ENCODE peak calls at places on chromosome 4, in four cellular contexts. One of them, this sample, is unnamed.

GRCh38 chr4:10128761-10129160 is 12.2 kb upstream of the WDR1 start:
- DNase-seq in stimulated activated CD4-positive, alpha-beta T cell treated with anti-CD3 and anti-CD28 coated beads, Interleukin-1b, Interleukin-23, amount 100 ng/mL, for 48 hours: no peak
- DNase-seq in fibroblast of villous mesenchyme: no peak
- DNase-seq in pulmonary artery endothelial cell: no peak
- DNase-seq in this sample: no peak

GRCh38 chr4:118889313-118889694 is 650 bp downstream of the SYNPO2 start:
- DNase-seq in stimulated activated CD4-positive, alpha-beta T cell treated with anti-CD3 and anti-CD28 coated beads, Interleukin-1b, Interleukin-23, amount 100 ng/mL, for 48 hours: no peak
- DNase-seq in fibroblast of villous mesenchyme: no peak
- DNase-seq in pulmonary artery endothelial cell: no peak
- DNase-seq in this sample: no peak

GRCh38 chr4:7328913-7329638 is 105.7 kb downstream of the PSAPL1 start:
- DNase-seq in stimulated activated CD4-positive, alpha-beta T cell treated with anti-CD3 and anti-CD28 coated beads, Interleukin-1b, Interleukin-23, amount 100 ng/mL, for 48 hours: no peak
- DNase-seq in fibroblast of villous mesenchyme: peak
- DNase-seq in pulmonary artery endothelial cell: no peak
- DNase-seq in this sample: peak

GRCh38 chr4:30717208-30718020 is 2.8 kb upstream of the PCDH7 start:
- DNase-seq in stimulated activated CD4-positive, alpha-beta T cell treated with anti-CD3 and anti-CD28 coated beads, Interleukin-1b, Interleukin-23, amount 100 ng/mL, for 48 hours: no peak
- DNase-seq in fibroblast of villous mesenchyme: peak
- DNase-seq in pulmonary artery endothelial cell: no peak
- DNase-seq in this sample: no peak

GRCh38 chr4:917992-918391 is 14.1 kb downstream of the GAK start:
- DNase-seq in stimulated activated CD4-positive, alpha-beta T cell treated with anti-CD3 and anti-CD28 coated beads, Interleukin-1b, Interleukin-23, amount 100 ng/mL, for 48 hours: no peak
- DNase-seq in fibroblast of villous mesenchyme: no peak
- DNase-seq in pulmonary artery endothelial cell: no peak
- DNase-seq in this sample: no peak

GRCh38 chr4:54384563-54384962 is 155.5 kb downstream of the PDGFRA start:
- DNase-seq in stimulated activated CD4-positive, alpha-beta T cell treated with anti-CD3 and anti-CD28 coated beads, Interleukin-1b, Interleukin-23, amount 100 ng/mL, for 48 hours: no peak
- DNase-seq in fibroblast of villous mesenchyme: peak
- DNase-seq in pulmonary artery endothelial cell: peak
- DNase-seq in this sample: peak

GRCh38 chr4:65538571-65538970 is 131.7 kb downstream of the EPHA5 start:
- DNase-seq in stimulated activated CD4-positive, alpha-beta T cell treated with anti-CD3 and anti-CD28 coated beads, Interleukin-1b, Interleukin-23, amount 100 ng/mL, for 48 hours: no peak
- DNase-seq in fibroblast of villous mesenchyme: peak
- DNase-seq in pulmonary artery endothelial cell: no peak
- DNase-seq in this sample: no peak

GRCh38 chr4:88283661-88284377 is 542 bp downstream of the PPM1K start:
- DNase-seq in stimulated activated CD4-positive, alpha-beta T cell treated with anti-CD3 and anti-CD28 coated beads, Interleukin-1b, Interleukin-23, amount 100 ng/mL, for 48 hours: peak
- DNase-seq in fibroblast of villous mesenchyme: peak
- DNase-seq in pulmonary artery endothelial cell: no peak
- DNase-seq in this sample: peak

GRCh38 chr4:59517007-59517406 is 1683.1 kb upstream of the ADGRL3 start:
- DNase-seq in stimulated activated CD4-positive, alpha-beta T cell treated with anti-CD3 and anti-CD28 coated beads, Interleukin-1b, Interleukin-23, amount 100 ng/mL, for 48 hours: no peak
- DNase-seq in fibroblast of villous mesenchyme: no peak
- DNase-seq in pulmonary artery endothelial cell: no peak
- DNase-seq in this sample: no peak

GRCh38 chr4:5887361-5888221 is 5.3 kb downstream of the CRMP1 start:
- DNase-seq in stimulated activated CD4-positive, alpha-beta T cell treated with anti-CD3 and anti-CD28 coated beads, Interleukin-1b, Interleukin-23, amount 100 ng/mL, for 48 hours: no peak
- DNase-seq in fibroblast of villous mesenchyme: no peak
- DNase-seq in pulmonary artery endothelial cell: no peak
- DNase-seq in this sample: no peak

GRCh38 chr4:44583393-44583792 is 68.0 kb downstream of the YIPF7 start:
- DNase-seq in stimulated activated CD4-positive, alpha-beta T cell treated with anti-CD3 and anti-CD28 coated beads, Interleukin-1b, Interleukin-23, amount 100 ng/mL, for 48 hours: no peak
- DNase-seq in fibroblast of villous mesenchyme: no peak
- DNase-seq in pulmonary artery endothelial cell: no peak
- DNase-seq in this sample: no peak

GRCh38 chr4:38313999-38314561 is 349.9 kb upstream of the KLF3 start:
- DNase-seq in stimulated activated CD4-positive, alpha-beta T cell treated with anti-CD3 and anti-CD28 coated beads, Interleukin-1b, Interleukin-23, amount 100 ng/mL, for 48 hours: no peak
- DNase-seq in fibroblast of villous mesenchyme: peak
- DNase-seq in pulmonary artery endothelial cell: no peak
- DNase-seq in this sample: peak

GRCh38 chr4:119692001-119692400 is 63.4 kb upstream of the PDE5A start:
- DNase-seq in stimulated activated CD4-positive, alpha-beta T cell treated with anti-CD3 and anti-CD28 coated beads, Interleukin-1b, Interleukin-23, amount 100 ng/mL, for 48 hours: no peak
- DNase-seq in fibroblast of villous mesenchyme: no peak
- DNase-seq in pulmonary artery endothelial cell: no peak
- DNase-seq in this sample: no peak

GRCh38 chr4:134885436-134885835 is 683.8 kb upstream of the PABPC4L start:
- DNase-seq in stimulated activated CD4-positive, alpha-beta T cell treated with anti-CD3 and anti-CD28 coated beads, Interleukin-1b, Interleukin-23, amount 100 ng/mL, for 48 hours: no peak
- DNase-seq in fibroblast of villous mesenchyme: peak
- DNase-seq in pulmonary artery endothelial cell: no peak
- DNase-seq in this sample: no peak

GRCh38 chr4:140188975-140189374 is 35.0 kb upstream of the MAML3 start:
- DNase-seq in stimulated activated CD4-positive, alpha-beta T cell treated with anti-CD3 and anti-CD28 coated beads, Interleukin-1b, Interleukin-23, amount 100 ng/mL, for 48 hours: no peak
- DNase-seq in fibroblast of villous mesenchyme: peak
- DNase-seq in pulmonary artery endothelial cell: peak
- DNase-seq in this sample: peak

GRCh38 chr4:162115323-162115722 is 48.5 kb downstream of the FSTL5 start:
- DNase-seq in stimulated activated CD4-positive, alpha-beta T cell treated with anti-CD3 and anti-CD28 coated beads, Interleukin-1b, Interleukin-23, amount 100 ng/mL, for 48 hours: no peak
- DNase-seq in fibroblast of villous mesenchyme: no peak
- DNase-seq in pulmonary artery endothelial cell: no peak
- DNase-seq in this sample: no peak

GRCh38 chr4:55336138-55337034 is 9.7 kb upstream of the SRD5A3 start:
- DNase-seq in stimulated activated CD4-positive, alpha-beta T cell treated with anti-CD3 and anti-CD28 coated beads, Interleukin-1b, Interleukin-23, amount 100 ng/mL, for 48 hours: peak
- DNase-seq in fibroblast of villous mesenchyme: no peak
- DNase-seq in pulmonary artery endothelial cell: no peak
- DNase-seq in this sample: peak

GRCh38 chr4:26839534-26839951 is 21.1 kb upstream of the STIM2 start:
- DNase-seq in stimulated activated CD4-positive, alpha-beta T cell treated with anti-CD3 and anti-CD28 coated beads, Interleukin-1b, Interleukin-23, amount 100 ng/mL, for 48 hours: no peak
- DNase-seq in fibroblast of villous mesenchyme: peak
- DNase-seq in pulmonary artery endothelial cell: no peak
- DNase-seq in this sample: no peak

GRCh38 chr4:169604131-169604900 is 8.1 kb downstream of the NEK1 start:
- DNase-seq in stimulated activated CD4-positive, alpha-beta T cell treated with anti-CD3 and anti-CD28 coated beads, Interleukin-1b, Interleukin-23, amount 100 ng/mL, for 48 hours: peak
- DNase-seq in fibroblast of villous mesenchyme: peak
- DNase-seq in pulmonary artery endothelial cell: no peak
- DNase-seq in this sample: no peak

GRCh38 chr4:82493721-82494425 is 63.5 kb downstream of the ENOPH1 start:
- DNase-seq in stimulated activated CD4-positive, alpha-beta T cell treated with anti-CD3 and anti-CD28 coated beads, Interleukin-1b, Interleukin-23, amount 100 ng/mL, for 48 hours: no peak
- DNase-seq in fibroblast of villous mesenchyme: no peak
- DNase-seq in pulmonary artery endothelial cell: no peak
- DNase-seq in this sample: no peak

GRCh38 chr4:158314756-158315487 is 104.6 kb downstream of the TMEM144 start:
- DNase-seq in stimulated activated CD4-positive, alpha-beta T cell treated with anti-CD3 and anti-CD28 coated beads, Interleukin-1b, Interleukin-23, amount 100 ng/mL, for 48 hours: no peak
- DNase-seq in fibroblast of villous mesenchyme: peak
- DNase-seq in pulmonary artery endothelial cell: peak
- DNase-seq in this sample: peak

GRCh38 chr4:136931771-136932170 is 600.5 kb downstream of the PCDH18 start:
- DNase-seq in stimulated activated CD4-positive, alpha-beta T cell treated with anti-CD3 and anti-CD28 coated beads, Interleukin-1b, Interleukin-23, amount 100 ng/mL, for 48 hours: no peak
- DNase-seq in fibroblast of villous mesenchyme: no peak
- DNase-seq in pulmonary artery endothelial cell: no peak
- DNase-seq in this sample: no peak

GRCh38 chr4:2258091-2259035 is 3.5 kb downstream of the MXD4 start:
- DNase-seq in stimulated activated CD4-positive, alpha-beta T cell treated with anti-CD3 and anti-CD28 coated beads, Interleukin-1b, Interleukin-23, amount 100 ng/mL, for 48 hours: peak
- DNase-seq in fibroblast of villous mesenchyme: no peak
- DNase-seq in pulmonary artery endothelial cell: no peak
- DNase-seq in this sample: no peak

GRCh38 chr4:10003666-10004065 is 17.6 kb downstream of the SLC2A9 start:
- DNase-seq in stimulated activated CD4-positive, alpha-beta T cell treated with anti-CD3 and anti-CD28 coated beads, Interleukin-1b, Interleukin-23, amount 100 ng/mL, for 48 hours: peak
- DNase-seq in fibroblast of villous mesenchyme: no peak
- DNase-seq in pulmonary artery endothelial cell: no peak
- DNase-seq in this sample: no peak

GRCh38 chr4:170259631-170260153 is 169.9 kb upstream of the AADAT start:
- DNase-seq in stimulated activated CD4-positive, alpha-beta T cell treated with anti-CD3 and anti-CD28 coated beads, Interleukin-1b, Interleukin-23, amount 100 ng/mL, for 48 hours: peak
- DNase-seq in fibroblast of villous mesenchyme: peak
- DNase-seq in pulmonary artery endothelial cell: peak
- DNase-seq in this sample: peak

GRCh38 chr4:109803924-109804571 is 2.2 kb upstream of the CFI start:
- DNase-seq in stimulated activated CD4-positive, alpha-beta T cell treated with anti-CD3 and anti-CD28 coated beads, Interleukin-1b, Interleukin-23, amount 100 ng/mL, for 48 hours: no peak
- DNase-seq in fibroblast of villous mesenchyme: peak
- DNase-seq in pulmonary artery endothelial cell: no peak
- DNase-seq in this sample: peak

GRCh38 chr4:184282895-184283654 is 65.4 kb upstream of the ENPP6 start:
- DNase-seq in stimulated activated CD4-positive, alpha-beta T cell treated with anti-CD3 and anti-CD28 coated beads, Interleukin-1b, Interleukin-23, amount 100 ng/mL, for 48 hours: peak
- DNase-seq in fibroblast of villous mesenchyme: no peak
- DNase-seq in pulmonary artery endothelial cell: no peak
- DNase-seq in this sample: no peak

GRCh38 chr4:156957558-156957957 is 14.0 kb downstream of the PDGFC start:
- DNase-seq in stimulated activated CD4-positive, alpha-beta T cell treated with anti-CD3 and anti-CD28 coated beads, Interleukin-1b, Interleukin-23, amount 100 ng/mL, for 48 hours: no peak
- DNase-seq in fibroblast of villous mesenchyme: no peak
- DNase-seq in pulmonary artery endothelial cell: no peak
- DNase-seq in this sample: no peak

GRCh38 chr4:80393246-80393969 is 57.9 kb downstream of the CFAP299 start:
- DNase-seq in stimulated activated CD4-positive, alpha-beta T cell treated with anti-CD3 and anti-CD28 coated beads, Interleukin-1b, Interleukin-23, amount 100 ng/mL, for 48 hours: peak
- DNase-seq in fibroblast of villous mesenchyme: peak
- DNase-seq in pulmonary artery endothelial cell: no peak
- DNase-seq in this sample: no peak

This sample was measured in dermis microvascular lymphatic vessel endothelial cell.